ENCODE peak calls at places on chromosomes 11 and 22, in four cellular contexts. One of them, this sample, is unnamed. For H3K36me3, the result is how much of the 10 kb centered on the place peaks cover.

GRCh38 chr22:45757068-45757467 is 85.4 kb downstream of the ATXN10 start:
- DNase-seq in CD8-positive, alpha-beta memory T cell: no peak
- DNase-seq in testis: peak
- DNase-seq in stomach: no peak
- DNase-seq in this sample: no peak

GRCh38 chr11:124872280-124872679 is 7.0 kb downstream of the ROBO3 start:
- DNase-seq in stomach: no peak
- DNase-seq in testis: no peak
- DNase-seq in CD8-positive, alpha-beta memory T cell: no peak
- DNase-seq in this sample: no peak

GRCh38 chr22:44998296-44998695 is 11.5 kb downstream of the PHF21B start:
- DNase-seq in CD8-positive, alpha-beta memory T cell: no peak
- DNase-seq in stomach: no peak
- DNase-seq in testis: no peak
- DNase-seq in this sample: no peak

GRCh38 chr11:2853997-2854560 is 31.5 kb downstream of the CDKN1C start:
- DNase-seq in testis: no peak
- DNase-seq in stomach: no peak
- DNase-seq in CD8-positive, alpha-beta memory T cell: no peak
- DNase-seq in this sample: no peak

GRCh38 chr22:25745341-25746011 is 3.5 kb downstream of the MYO18B start:
- DNase-seq in testis: no peak
- DNase-seq in stomach: no peak
- DNase-seq in CD8-positive, alpha-beta memory T cell: no peak
- DNase-seq in this sample: no peak

GRCh38 chr22:39234867-39235687 is 9.7 kb downstream of the PDGFB start:
- DNase-seq in stomach: peak
- DNase-seq in CD8-positive, alpha-beta memory T cell: no peak
- DNase-seq in testis: no peak
- DNase-seq in this sample: no peak

GRCh38 chr11:23569134-23569533 is 708.9 kb upstream of the CCDC179 start:
- DNase-seq in stomach: no peak
- DNase-seq in testis: no peak
- DNase-seq in CD8-positive, alpha-beta memory T cell: no peak
- DNase-seq in this sample: no peak

GRCh38 chr11:64135711-64136110 is 30.2 kb downstream of the MACROD1 start:
- DNase-seq in testis: no peak
- DNase-seq in stomach: no peak
- DNase-seq in CD8-positive, alpha-beta memory T cell: no peak
- DNase-seq in this sample: no peak

GRCh38 chr22:41009222-41009948 is 58.2 kb downstream of the RBX1 start:
- DNase-seq in stomach: no peak
- DNase-seq in CD8-positive, alpha-beta memory T cell: no peak
- DNase-seq in testis: no peak
- DNase-seq in this sample: no peak

GRCh38 chr11:57474017-57474750 is 13.9 kb downstream of the RTN4RL2 start:
- DNase-seq in testis: no peak
- DNase-seq in stomach: no peak
- DNase-seq in CD8-positive, alpha-beta memory T cell: peak
- DNase-seq in this sample: no peak

GRCh38 chr11:123166095-123166559 is 28.9 kb downstream of the CLMP start:
- DNase-seq in CD8-positive, alpha-beta memory T cell: no peak
- DNase-seq in testis: peak
- DNase-seq in stomach: no peak
- DNase-seq in this sample: peak

GRCh38 chr11:130337281-130338089 is 22.8 kb upstream of the ZBTB44 start:
- DNase-seq in stomach: no peak
- DNase-seq in testis: peak
- DNase-seq in CD8-positive, alpha-beta memory T cell: no peak
- DNase-seq in this sample: no peak

GRCh38 chr22:17046949-17047348 is 37.9 kb upstream of the IL17RA start:
- DNase-seq in testis: no peak
- DNase-seq in stomach: no peak
- DNase-seq in CD8-positive, alpha-beta memory T cell: no peak
- DNase-seq in this sample: no peak

GRCh38 chr22:17043521-17043920 is 35.5 kb upstream of the GAB4 start:
- DNase-seq in stomach: no peak
- DNase-seq in testis: no peak
- DNase-seq in CD8-positive, alpha-beta memory T cell: no peak
- DNase-seq in this sample: no peak

DNA sequence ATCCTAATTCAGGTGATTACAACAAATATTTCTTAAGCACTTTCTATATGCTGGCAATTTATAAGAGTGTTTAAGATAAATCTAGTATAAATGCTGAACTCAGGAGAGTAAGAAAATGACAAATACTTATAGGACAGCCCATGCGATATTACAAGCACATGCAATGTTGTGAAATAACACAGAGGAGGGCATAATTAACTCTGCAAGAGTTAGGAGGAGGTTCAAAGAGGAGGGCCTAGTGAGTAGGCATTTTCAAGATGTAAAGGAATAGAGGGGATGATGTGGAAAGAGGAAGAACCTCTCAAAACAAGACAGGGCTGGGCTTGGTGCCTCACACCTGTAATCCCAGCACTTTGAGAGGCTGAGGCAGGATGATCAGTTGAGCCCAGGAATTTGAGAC is 37.1 kb upstream of the IL17RA start:
- DNase-seq in stomach: no peak
- DNase-seq in CD8-positive, alpha-beta memory T cell: no peak
- DNase-seq in testis: no peak
- DNase-seq in this sample: no peak
- H3K36me3 ChIP-seq in stomach: under half
- H3K36me3 ChIP-seq in CD8-positive, alpha-beta memory T cell: under half
- H3K36me3 ChIP-seq in testis: under half
- H3K36me3 ChIP-seq in this sample: under half

GRCh38 chr11:119014209-119014924 is 3.8 kb downstream of the RPS25 start:
- DNase-seq in stomach: no peak
- DNase-seq in CD8-positive, alpha-beta memory T cell: no peak
- DNase-seq in testis: no peak
- DNase-seq in this sample: no peak
- H3K36me3 ChIP-seq in stomach: half or more
- H3K36me3 ChIP-seq in CD8-positive, alpha-beta memory T cell: half or more
- H3K36me3 ChIP-seq in testis: under half
- H3K36me3 ChIP-seq in this sample: half or more

GRCh38 chr11:46678741-46679130 is 21.7 kb downstream of the ARHGAP1 start:
- DNase-seq in CD8-positive, alpha-beta memory T cell: no peak
- DNase-seq in stomach: no peak
- DNase-seq in testis: no peak
- DNase-seq in this sample: no peak

GRCh38 chr11:46677169-46677568 is 23.2 kb downstream of the ARHGAP1 start:
- DNase-seq in CD8-positive, alpha-beta memory T cell: no peak
- DNase-seq in testis: no peak
- DNase-seq in stomach: no peak
- DNase-seq in this sample: no peak

GRCh38 chr11:46679252-46680163 is 20.9 kb downstream of the ARHGAP1 start:
- DNase-seq in stomach: no peak
- DNase-seq in testis: no peak
- DNase-seq in CD8-positive, alpha-beta memory T cell: no peak
- DNase-seq in this sample: no peak

GRCh38 chr11:46676436-46677158 is 23.8 kb downstream of the ARHGAP1 start:
- DNase-seq in stomach: no peak
- DNase-seq in CD8-positive, alpha-beta memory T cell: no peak
- DNase-seq in testis: no peak
- DNase-seq in this sample: no peak

GRCh38 chr11:46677991-46678740 is 22.3 kb downstream of the ARHGAP1 start:
- DNase-seq in CD8-positive, alpha-beta memory T cell: no peak
- DNase-seq in testis: no peak
- DNase-seq in stomach: no peak
- DNase-seq in this sample: no peak
- H3K36me3 ChIP-seq in CD8-positive, alpha-beta memory T cell: under half
- H3K36me3 ChIP-seq in testis: under half
- H3K36me3 ChIP-seq in stomach: half or more
- H3K36me3 ChIP-seq in this sample: half or more

GRCh38 chr22:19975707-19976035 is 34.1 kb upstream of the TXNRD2 start:
- DNase-seq in stomach: no peak
- DNase-seq in CD8-positive, alpha-beta memory T cell: no peak
- DNase-seq in testis: no peak
- DNase-seq in this sample: no peak
- H3K36me3 ChIP-seq in stomach: half or more
- H3K36me3 ChIP-seq in CD8-positive, alpha-beta memory T cell: under half
- H3K36me3 ChIP-seq in testis: under half
- H3K36me3 ChIP-seq in this sample: under half

DNA sequence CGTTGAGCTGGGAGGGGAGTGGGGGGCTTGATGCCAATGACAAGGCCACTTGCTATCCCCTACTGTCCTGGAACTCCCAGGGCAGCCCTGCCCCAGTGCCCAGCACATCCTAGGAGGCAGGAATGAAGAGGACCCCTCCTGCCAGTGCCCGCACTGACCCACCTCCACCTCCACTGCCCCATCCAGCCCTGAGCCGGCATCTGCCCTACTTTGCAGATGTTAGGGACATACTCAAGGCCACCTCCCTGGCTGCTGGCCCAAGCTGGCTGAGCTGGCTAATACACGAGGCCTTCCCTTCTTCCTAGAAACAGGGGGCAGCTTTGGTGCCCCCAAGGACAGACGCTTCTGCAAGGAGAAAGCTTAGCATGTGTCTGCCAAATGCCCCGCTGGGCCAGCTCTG is 10.8 kb downstream of the DHCR7 start:
- DNase-seq in stomach: no peak
- DNase-seq in CD8-positive, alpha-beta memory T cell: no peak
- DNase-seq in testis: peak
- DNase-seq in this sample: no peak
- H3K36me3 ChIP-seq in stomach: half or more
- H3K36me3 ChIP-seq in CD8-positive, alpha-beta memory T cell: under half
- H3K36me3 ChIP-seq in testis: under half
- H3K36me3 ChIP-seq in this sample: under half

DNA sequence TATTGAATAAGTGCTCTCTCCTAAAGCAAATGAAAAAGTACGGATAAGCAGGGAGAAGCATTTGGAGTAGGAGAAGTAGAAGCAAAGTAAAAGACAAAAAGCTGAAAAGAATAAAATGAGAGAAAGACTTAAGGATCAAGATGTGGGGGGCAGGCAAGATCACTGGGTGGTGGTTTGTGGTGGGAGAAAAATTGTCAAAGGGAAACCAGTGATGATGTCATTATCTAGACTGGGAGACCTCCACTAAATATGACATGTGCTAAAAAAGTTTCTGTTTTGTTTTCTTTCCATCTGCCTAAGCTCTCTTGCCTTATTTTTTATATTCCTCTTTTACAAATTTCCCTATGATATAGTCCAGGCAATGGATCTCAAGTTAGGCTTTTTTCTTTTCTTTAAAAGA is 14.8 kb upstream of the MAML2 start:
- DNase-seq in stomach: no peak
- DNase-seq in testis: no peak
- DNase-seq in CD8-positive, alpha-beta memory T cell: peak
- DNase-seq in this sample: no peak
- H3K36me3 ChIP-seq in stomach: half or more
- H3K36me3 ChIP-seq in testis: under half
- H3K36me3 ChIP-seq in CD8-positive, alpha-beta memory T cell: under half
- H3K36me3 ChIP-seq in this sample: under half

DNA sequence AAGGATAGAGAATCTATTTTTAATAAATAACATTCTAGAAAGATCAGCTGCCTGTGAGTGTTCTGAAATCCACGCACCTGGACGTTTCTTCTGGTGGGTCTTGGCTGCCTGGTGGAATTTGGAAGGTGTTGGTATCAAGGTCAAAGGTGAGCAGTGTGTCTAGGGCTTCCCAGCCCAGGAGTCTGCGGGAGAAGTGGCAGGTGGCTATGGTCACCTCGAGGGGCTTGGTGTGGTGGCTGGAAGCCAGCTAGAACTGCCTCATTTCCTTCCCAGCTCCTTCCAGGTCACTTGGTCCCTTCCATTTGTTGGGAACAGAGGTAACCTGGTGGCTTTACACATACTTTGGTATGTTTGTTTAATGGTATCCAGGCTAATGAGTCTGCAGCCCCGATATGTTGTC is 41.4 kb downstream of the NAT10 start:
- DNase-seq in stomach: no peak
- DNase-seq in CD8-positive, alpha-beta memory T cell: no peak
- DNase-seq in testis: no peak
- DNase-seq in this sample: no peak
- H3K36me3 ChIP-seq in stomach: half or more
- H3K36me3 ChIP-seq in CD8-positive, alpha-beta memory T cell: half or more
- H3K36me3 ChIP-seq in testis: under half
- H3K36me3 ChIP-seq in this sample: half or more

GRCh38 chr22:24327827-24328226 is 57.2 kb downstream of the SPECC1L start:
- DNase-seq in testis: no peak
- DNase-seq in stomach: no peak
- DNase-seq in CD8-positive, alpha-beta memory T cell: no peak
- DNase-seq in this sample: no peak
- H3K36me3 ChIP-seq in testis: under half
- H3K36me3 ChIP-seq in stomach: half or more
- H3K36me3 ChIP-seq in CD8-positive, alpha-beta memory T cell: under half
- H3K36me3 ChIP-seq in this sample: under half

DNA sequence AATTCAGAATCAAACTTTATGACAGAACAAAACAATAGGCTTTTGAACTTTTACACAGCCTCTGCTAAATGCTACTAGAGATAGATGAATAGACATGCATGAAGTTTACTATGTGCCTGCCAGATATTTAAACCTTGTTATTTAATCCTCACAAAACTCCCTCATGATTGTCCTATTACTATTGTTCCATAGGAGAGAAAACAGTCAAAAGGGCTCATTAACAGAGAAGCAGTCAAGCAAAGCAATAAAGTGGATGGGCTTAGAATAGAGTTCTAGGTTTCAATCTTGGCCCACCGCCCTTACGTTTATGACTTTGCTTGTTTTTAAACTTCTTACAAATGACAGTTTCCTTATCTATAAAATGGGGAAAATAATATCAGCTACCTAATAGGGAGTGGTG is 12.9 kb downstream of the CWC15 start:
- DNase-seq in CD8-positive, alpha-beta memory T cell: no peak
- DNase-seq in testis: no peak
- DNase-seq in stomach: no peak
- DNase-seq in this sample: no peak
- H3K36me3 ChIP-seq in CD8-positive, alpha-beta memory T cell: under half
- H3K36me3 ChIP-seq in testis: under half
- H3K36me3 ChIP-seq in stomach: half or more
- H3K36me3 ChIP-seq in this sample: half or more

DNA sequence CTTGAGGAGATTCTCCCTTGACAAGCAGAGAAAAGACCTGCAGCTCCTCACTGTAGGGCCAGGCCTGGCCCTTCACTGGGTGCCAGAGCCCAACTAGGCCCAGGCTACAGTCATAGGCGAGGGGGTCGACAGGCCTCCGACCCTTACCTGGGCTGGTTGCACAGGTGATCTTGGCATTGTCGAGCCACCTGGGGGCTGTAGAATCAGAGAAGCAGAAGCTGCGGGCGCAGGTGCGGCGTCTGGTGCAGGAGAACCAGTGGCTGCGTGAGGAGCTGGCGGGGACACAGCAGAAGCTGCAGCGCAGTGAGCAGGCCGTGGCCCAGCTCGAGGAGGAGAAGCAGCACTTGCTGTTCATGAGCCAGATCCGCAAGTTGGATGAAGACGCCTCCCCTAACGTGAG is 6.9 kb upstream of the RAB1B start:
- DNase-seq in testis: no peak
- DNase-seq in stomach: no peak
- DNase-seq in CD8-positive, alpha-beta memory T cell: no peak
- DNase-seq in this sample: no peak
- H3K36me3 ChIP-seq in testis: under half
- H3K36me3 ChIP-seq in stomach: half or more
- H3K36me3 ChIP-seq in CD8-positive, alpha-beta memory T cell: under half
- H3K36me3 ChIP-seq in this sample: under half

This sample was measured in CD4-positive, CD25-positive, alpha-beta regulatory T cell.